ENCODE peak calls at places on chromosomes 6 and 20, in four cellular contexts. I is foreskin fibroblast, M is uterus, C is neural progenitor cell. J is an unnamed sample.

GRCh38 chr6:150072201-150072600 is 3.3 kb upstream of the ULBP3 start:
- DNase-seq in I (peak; percentile 49), M (no peak), C (no peak), J (no peak)

GRCh38 chr6:44072452-44072958 is 54.7 kb downstream of the MRPL14 start:
- DNase-seq in I (no peak), M (no peak), C (no peak), J (no peak)

GRCh38 chr6:1381397-1382330 is 7.7 kb upstream of the FOXF2 start:
- DNase-seq in I (peak; percentile 83), M (no peak), C (peak; percentile 86), J (peak; percentile 90)

GRCh38 chr6:148653138-148653776 is 93.6 kb upstream of the UST start:
- DNase-seq in I (no peak), M (no peak), C (peak; percentile 51), J (no peak)

GRCh38 chr6:41200296-41200900 is 551 bp downstream of the TREML2 start:
- DNase-seq in I (peak; percentile 12), M (no peak), C (no peak), J (no peak)

GRCh38 chr6:157761331-157761921 is 61.6 kb upstream of the SNX9 start:
- DNase-seq in I (peak; percentile 62), M (peak; percentile 30), C (no peak), J (no peak)

GRCh38 chr6:136579800-136580199 is 29.6 kb upstream of the MAP7 start:
- DNase-seq in I (no peak), M (no peak), C (no peak), J (no peak)

GRCh38 chr6:161100072-161100471 is 108.5 kb downstream of the MAP3K4 start:
- DNase-seq in I (no peak), M (no peak), C (no peak), J (no peak)

GRCh38 chr20:3808141-3808479 is 12.0 kb downstream of the CDC25B start:
- DNase-seq in I (peak; percentile 98), M (peak; percentile 88), C (no peak), J (no peak)

GRCh38 chr20:61353261-61353995 is 101.4 kb downstream of the CDH4 start:
- DNase-seq in I (peak; percentile 9), M (no peak), C (no peak), J (no peak)

GRCh38 chr6:127933852-127934840 is 33.3 kb upstream of the THEMIS start:
- DNase-seq in I (no peak), M (no peak), C (no peak), J (no peak)

GRCh38 chr20:36217226-36217625 is 19.1 kb upstream of the AAR2 start:
- DNase-seq in I (no peak), M (no peak), C (peak; percentile 74), J (no peak)

GRCh38 chr6:14200047-14200446 is 82.5 kb downstream of the CD83 start:
- DNase-seq in I (peak; percentile 82), M (no peak), C (no peak), J (no peak)

GRCh38 chr20:33945391-33946079 is 48.2 kb upstream of the RALY start:
- DNase-seq in I (peak; percentile 79), M (no peak), C (no peak), J (no peak)

GRCh38 chr6:139708342-139709199 is 334.1 kb upstream of the CITED2 start:
- DNase-seq in I (peak; percentile 90), M (no peak), C (peak; percentile 28), J (no peak)

GRCh38 chr6:30744054-30744805 is at the start of gene IER3:
- DNase-seq in I (peak; percentile 93), M (peak; percentile 88), C (peak; percentile 88), J (peak; percentile 85)

GRCh38 chr6:5995705-5996686 is 10.7 kb downstream of the NRN1 start:
- DNase-seq in I (peak; percentile 74), M (peak; percentile 65), C (peak; percentile 91), J (peak; percentile 88)

GRCh38 chr6:16322666-16323312 is 84.4 kb downstream of the GMPR start:
- DNase-seq in I (peak; percentile 95), M (peak; percentile 78), C (peak; percentile 26), J (no peak)

GRCh38 chr20:41275181-41275793 is 42.2 kb downstream of the ZHX3 start:
- DNase-seq in I (peak; percentile 87), M (no peak), C (no peak), J (no peak)

GRCh38 chr20:61369731-61370520 is 117.9 kb downstream of the CDH4 start:
- DNase-seq in I (no peak), M (no peak), C (no peak), J (no peak)

GRCh38 chr20:7090001-7090400 is 322.5 kb downstream of the BMP2 start:
- DNase-seq in I (no peak), M (no peak), C (no peak), J (no peak)

GRCh38 chr6:132817554-132818403 is 3.4 kb downstream of the RPS12 start:
- DNase-seq in I (peak; percentile 5), M (no peak), C (no peak), J (no peak)

GRCh38 chr6:139356924-139357323 is 17.5 kb downstream of the CITED2 start:
- DNase-seq in I (no peak), M (no peak), C (no peak), J (no peak)

GRCh38 chr6:112338310-112338709 is 8.8 kb upstream of the RFPL4B start:
- DNase-seq in I (peak; percentile 56), M (no peak), C (no peak), J (no peak)

GRCh38 chr20:41169791-41170351 is 32.5 kb downstream of the PLCG1 start:
- DNase-seq in I (peak; percentile 83), M (peak; percentile 13), C (no peak), J (no peak)

GRCh38 chr20:11935754-11936551 is 18.3 kb downstream of the BTBD3 start:
- DNase-seq in I (no peak), M (no peak), C (no peak), J (no peak)

GRCh38 chr6:166420351-166420750 is 37.6 kb upstream of the MPC1 start:
- DNase-seq in I (peak; percentile 47), M (no peak), C (no peak), J (no peak)

GRCh38 chr6:66226099-66226498 is 519.1 kb upstream of the EYS start:
- DNase-seq in I (peak; percentile 16), M (no peak), C (no peak), J (no peak)

GRCh38 chr6:89145461-89145961 is 344 bp upstream of the PM20D2 start:
- DNase-seq in I (peak; percentile 54), M (no peak), C (peak; percentile 2), J (no peak)

GRCh38 chr20:6108330-6108729 is 14.5 kb downstream of the FERMT1 start:
- DNase-seq in I (no peak), M (no peak), C (no peak), J (no peak)

GRCh38 chr20:1761116-1761515 is 103.5 kb upstream of the SIRPG start:
- DNase-seq in I (peak; percentile 84), M (no peak), C (no peak), J (no peak)

GRCh38 chr6:168158280-168158979 is 79.4 kb upstream of the FRMD1 start:
- DNase-seq in I (peak; percentile 46), M (no peak), C (no peak), J (no peak)

DNA sequence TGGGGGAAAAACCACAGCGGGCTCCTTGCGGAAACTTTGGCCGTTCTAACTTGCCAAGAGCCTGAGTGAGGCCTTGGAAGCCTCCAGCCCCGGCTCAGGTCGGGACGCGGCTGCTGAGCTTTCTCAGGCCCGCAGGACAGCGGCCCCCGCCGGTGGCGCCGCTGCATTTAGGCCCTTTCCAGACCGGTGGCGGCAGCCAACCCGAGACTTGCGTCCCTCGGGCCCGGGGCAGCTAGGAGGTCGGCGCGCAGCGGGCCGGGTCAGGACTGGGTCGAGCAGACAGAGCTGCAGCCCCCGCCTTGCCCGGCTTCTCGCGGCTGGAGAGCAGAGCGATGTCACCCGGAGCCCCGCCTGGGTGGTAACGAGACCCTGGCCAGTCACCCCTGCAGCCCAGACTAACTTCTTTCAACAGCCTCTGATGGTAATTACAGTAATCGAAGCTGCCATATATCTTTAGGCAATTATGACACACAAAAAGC is 2.7 kb downstream of the NR2E1 start:
- DNase-seq in I (peak; percentile 49), M (no peak), C (peak; percentile 90), J (peak; percentile 70)
- TF ChIP-seq CTCF in I (peak; percentile 23), M (no peak), C (peak; percentile 49), J (peak; percentile 9)

DNA sequence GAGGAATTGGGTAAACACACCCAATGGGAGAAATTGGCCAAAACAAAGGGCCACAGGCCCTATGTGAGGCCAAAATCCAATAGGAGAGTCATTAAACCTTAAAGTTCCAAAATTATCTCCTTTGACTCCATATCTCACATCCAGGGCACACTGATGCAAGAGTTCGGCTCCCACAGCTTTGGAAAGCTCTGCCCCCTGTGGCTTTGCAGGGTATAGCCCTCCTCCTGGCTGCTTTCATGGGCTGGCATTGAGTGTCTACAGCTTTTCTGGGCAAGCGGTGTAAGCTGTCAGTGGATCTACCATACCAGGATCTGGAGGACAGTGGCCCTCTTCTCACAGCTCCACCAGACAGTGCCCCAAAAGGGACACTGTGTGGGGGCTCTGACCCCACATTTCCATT is 160.5 kb downstream of the ADGRG6 start:
- DNase-seq in I (no peak), M (no peak), C (no peak), J (no peak)
- TF ChIP-seq CTCF in I (no peak), M (no peak), C (peak; percentile 28), J (no peak)

GRCh38 chr6:154615483-154616025 is 105.1 kb upstream of the CNKSR3 start:
- DNase-seq in I (peak; percentile 35), M (peak; percentile 73), C (no peak), J (no peak)
- TF ChIP-seq CTCF in I (no peak), M (no peak), C (no peak), J (no peak)

GRCh38 chr6:19772891-19773290 is 64.3 kb upstream of the ID4 start:
- DNase-seq in I (no peak), M (no peak), C (no peak), J (no peak)
- TF ChIP-seq CTCF in I (no peak), M (no peak), C (no peak), J (no peak)

GRCh38 chr20:59940129-59940955 is at the start of the genes FAM217B and PPP1R3D:
- DNase-seq in I (peak; percentile 99), M (peak; percentile 99), C (peak; percentile 91), J (peak; percentile 97)
- TF ChIP-seq CTCF in I (no peak), M (peak; percentile 18), C (peak; percentile 18), J (no peak)

J was measured in nephron progenitor cell.